ENCODE peak calls at places on chromosomes 12 and 14, in four cellular contexts. E is PC-9, C is brain microvascular endothelial cell, O is GM23248. Q is an unnamed sample. For H3K36me3, the result is how much of the 10 kb centered on the place peaks cover.

GRCh38 chr14:63897706-63898105 is 44.9 kb downstream of the SYNE2 start:
- DNase-seq in E (no peak), O (peak), C (no peak), Q (no peak)

GRCh38 chr14:31880935-31881334 is 196.2 kb upstream of the ARHGAP5 start:
- DNase-seq in O (peak), E (peak), C (peak), Q (no peak)

GRCh38 chr14:94062344-94062904 is 18.6 kb downstream of the DDX24 start:
- DNase-seq in C (peak), E (no peak), O (peak), Q (no peak)

GRCh38 chr14:99259327-99259726 is 12.7 kb downstream of the BCL11B start:
- DNase-seq in O (no peak), E (no peak), C (no peak), Q (no peak)

GRCh38 chr14:105146181-105146975 is 22.2 kb downstream of the JAG2 start:
- DNase-seq in O (no peak), E (no peak), C (no peak), Q (peak)

GRCh38 chr12:65741662-65742480 is 82.4 kb upstream of the HMGA2 start:
- DNase-seq in E (no peak), C (peak), O (peak), Q (peak)

GRCh38 chr12:59005195-59005961 is 85.1 kb upstream of the LRIG3 start:
- DNase-seq in E (no peak), O (peak), C (no peak), Q (no peak)

GRCh38 chr12:123134265-123134664 is 16.6 kb downstream of the PITPNM2 start:
- DNase-seq in C (no peak), E (peak), O (no peak), Q (no peak)

GRCh38 chr12:121452356-121453021 is 52.6 kb downstream of the RNF34 start:
- DNase-seq in C (no peak), O (peak), E (peak), Q (no peak)

GRCh38 chr12:129075451-129076208 is 222.4 kb downstream of the GLT1D1 start:
- DNase-seq in E (no peak), C (no peak), O (no peak), Q (peak)

DNA sequence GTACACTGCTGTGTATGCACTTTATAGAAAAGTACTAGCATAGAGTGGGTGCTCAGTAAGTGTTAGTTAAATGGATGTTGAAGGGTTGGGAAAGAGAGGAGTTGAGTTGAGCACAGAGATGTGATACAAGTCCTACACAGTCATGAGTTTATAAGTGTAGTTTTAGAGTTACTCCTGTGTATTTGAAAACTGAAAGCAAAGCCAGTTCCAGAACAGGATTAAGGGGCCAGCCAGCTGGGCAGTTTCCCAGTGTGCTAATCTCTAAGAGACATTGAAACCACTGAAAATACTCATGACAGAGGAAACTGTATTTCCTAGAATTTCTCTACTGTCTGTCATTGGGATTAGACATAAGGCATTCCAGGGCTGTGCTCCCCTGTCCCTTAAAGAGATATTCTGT is 101.0 kb downstream of the DERA start:
- DNase-seq in E (no peak), C (peak), O (peak), Q (peak)
- H3K27ac ChIP-seq in E (no peak), C (no peak), O (no peak), Q (no peak)

GRCh38 chr12:109202770-109203169 is 86.4 kb downstream of the ACACB start:
- DNase-seq in O (no peak), C (no peak), E (no peak), Q (no peak)
- H3K36me3 ChIP-seq in O (under half), C (under half), E (under half), Q (under half)

GRCh38 chr12:56487448-56488040 is 417 bp downstream of the GLS2 start:
- DNase-seq in C (no peak), O (peak), E (no peak), Q (peak)

GRCh38 chr12:56484566-56484965 is 3.4 kb downstream of the GLS2 start:
- DNase-seq in E (no peak), O (no peak), C (no peak), Q (no peak)

GRCh38 chr12:56486694-56487093 is 1.3 kb downstream of the GLS2 start:
- DNase-seq in C (no peak), E (no peak), O (peak), Q (no peak)

DNA sequence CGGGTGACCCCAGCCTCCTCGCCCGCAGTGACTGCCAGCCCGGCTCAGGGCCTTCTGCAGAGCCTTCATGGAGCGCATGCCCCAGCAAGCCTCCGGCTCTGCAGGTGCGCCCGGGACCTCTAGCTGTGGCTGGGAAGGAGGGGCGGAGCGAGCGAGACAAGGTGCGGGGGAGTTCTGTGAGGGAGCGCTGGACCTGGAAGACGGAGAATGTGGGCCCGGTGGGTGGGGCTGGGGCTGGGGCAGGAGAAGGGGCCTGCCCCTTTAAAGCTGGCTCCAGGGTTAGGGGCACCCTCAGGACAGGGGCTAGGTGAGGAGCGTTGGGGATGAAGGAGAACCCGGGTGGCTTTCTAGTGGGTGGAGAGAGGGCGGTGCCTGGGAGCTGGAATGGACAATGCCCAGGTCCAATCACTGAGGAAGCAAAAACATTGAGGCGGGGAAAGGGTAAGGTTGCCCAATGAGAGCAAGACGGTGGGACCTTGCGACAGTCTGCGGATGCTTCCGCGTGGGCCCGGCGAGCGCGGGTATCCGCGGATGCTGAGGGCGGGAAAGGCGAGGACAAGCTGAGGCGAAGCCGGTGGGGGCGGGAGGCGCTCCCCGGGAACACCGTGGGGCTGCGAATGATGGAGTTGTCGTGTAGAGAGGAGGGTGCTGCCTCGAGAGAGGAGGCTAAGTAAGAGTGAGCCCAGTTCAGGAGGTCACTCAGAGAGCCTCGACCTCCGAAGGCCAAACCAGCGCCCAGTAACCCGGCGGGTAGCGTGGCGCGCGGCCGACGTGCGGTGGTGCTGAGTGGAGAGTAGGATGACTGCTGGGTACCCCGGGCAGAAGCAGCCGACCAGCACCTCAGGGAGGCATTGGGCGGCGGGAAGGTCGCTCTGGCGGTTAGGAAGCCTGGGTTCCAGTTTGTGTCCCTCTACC is at the start of gene GLS2:
- DNase-seq in O (peak), E (peak), C (peak), Q (peak)
- H3K27ac ChIP-seq in O (no peak), E (no peak), C (no peak), Q (peak)

DNA sequence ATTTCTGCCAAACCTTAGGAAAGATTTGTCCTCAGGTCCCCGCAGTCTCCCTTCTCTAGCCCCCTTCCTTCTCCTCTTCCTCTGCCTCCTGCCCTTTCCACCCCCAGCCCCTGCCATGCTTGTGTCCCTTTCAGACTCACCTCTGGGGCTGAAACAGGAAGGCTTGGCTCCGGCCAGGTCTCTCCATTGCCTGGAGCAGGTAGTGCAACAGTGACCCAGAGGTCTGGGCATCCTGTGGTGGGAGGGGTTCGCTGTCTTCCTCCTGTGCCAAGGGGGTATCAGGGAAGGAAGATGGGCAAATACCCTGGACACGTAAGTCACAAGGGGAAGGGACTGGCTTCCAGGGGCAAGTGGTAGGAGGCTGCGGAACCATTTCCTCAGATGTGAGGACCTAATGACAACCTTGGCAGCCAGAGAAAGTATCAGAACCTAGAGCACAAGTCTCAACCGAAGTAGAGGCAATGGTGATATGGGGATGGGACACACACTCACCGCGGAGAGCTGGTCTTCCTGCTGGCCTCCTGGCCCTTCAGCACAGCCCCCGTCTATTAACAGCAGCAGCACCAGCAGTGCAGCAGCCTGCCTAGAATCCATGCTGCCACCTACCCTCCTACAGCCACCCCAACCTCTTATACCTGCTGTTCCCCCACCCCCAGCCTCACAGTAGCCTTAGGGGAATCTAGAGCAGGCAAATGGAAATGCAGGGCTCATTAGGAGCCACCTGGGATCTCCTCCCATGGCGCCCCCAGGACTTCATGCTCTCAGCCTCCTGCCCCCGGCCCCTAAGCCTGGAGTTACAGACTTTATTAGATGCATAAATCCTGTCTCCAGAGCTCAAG is at the start of gene NPFF:
- DNase-seq in C (no peak), E (no peak), O (no peak), Q (peak)
- H3K36me3 ChIP-seq in C (under half), E (under half), O (under half), Q (half or more)